ENCODE peak calls at places on chromosome 18, in six cellular contexts. One of them, this sample, is unnamed.

GRCh38 chr18:30618567-30618966 is 424.0 kb downstream of the DSC3 start:
- DNase-seq in lower leg skin: no peak
- DNase-seq in sigmoid colon: no peak
- DNase-seq in left ventricle myocardium inferior: no peak
- DNase-seq in gastrocnemius medialis: no peak
- DNase-seq in MM.1S: no peak
- DNase-seq in this sample: no peak

GRCh38 chr18:50706199-50706598 is 113.6 kb downstream of the MRO start:
- DNase-seq in lower leg skin: no peak
- DNase-seq in sigmoid colon: peak; percentile 17
- DNase-seq in left ventricle myocardium inferior: no peak
- DNase-seq in gastrocnemius medialis: no peak
- DNase-seq in MM.1S: no peak
- DNase-seq in this sample: no peak

GRCh38 chr18:47968006-47968676 is 37.7 kb upstream of the SMAD2 start:
- DNase-seq in lower leg skin: no peak
- DNase-seq in sigmoid colon: no peak
- DNase-seq in left ventricle myocardium inferior: no peak
- DNase-seq in gastrocnemius medialis: no peak
- DNase-seq in MM.1S: no peak
- DNase-seq in this sample: no peak

GRCh38 chr18:39751161-39751560 is 2185.6 kb upstream of the CELF4 start:
- DNase-seq in lower leg skin: no peak
- DNase-seq in sigmoid colon: no peak
- DNase-seq in left ventricle myocardium inferior: no peak
- DNase-seq in gastrocnemius medialis: no peak
- DNase-seq in MM.1S: no peak
- DNase-seq in this sample: no peak

GRCh38 chr18:34796013-34796657 is 86.0 kb downstream of the DTNA start:
- DNase-seq in lower leg skin: no peak
- DNase-seq in sigmoid colon: no peak
- DNase-seq in left ventricle myocardium inferior: no peak
- DNase-seq in gastrocnemius medialis: peak; percentile 16
- DNase-seq in MM.1S: no peak
- DNase-seq in this sample: no peak

GRCh38 chr18:26312196-26312595 is 86.0 kb downstream of the TAF4B start:
- DNase-seq in lower leg skin: no peak
- DNase-seq in sigmoid colon: no peak
- DNase-seq in left ventricle myocardium inferior: no peak
- DNase-seq in gastrocnemius medialis: no peak
- DNase-seq in MM.1S: no peak
- DNase-seq in this sample: no peak

GRCh38 chr18:45449761-45450227 is 165.5 kb upstream of the SLC14A2 start:
- DNase-seq in lower leg skin: no peak
- DNase-seq in sigmoid colon: peak; percentile 77
- DNase-seq in left ventricle myocardium inferior: peak; percentile 58
- DNase-seq in gastrocnemius medialis: peak; percentile 57
- DNase-seq in MM.1S: no peak
- DNase-seq in this sample: no peak

GRCh38 chr18:55982992-55983391 is 395.0 kb upstream of the TCF4 start:
- DNase-seq in lower leg skin: no peak
- DNase-seq in sigmoid colon: no peak
- DNase-seq in left ventricle myocardium inferior: no peak
- DNase-seq in gastrocnemius medialis: no peak
- DNase-seq in MM.1S: no peak
- DNase-seq in this sample: no peak

GRCh38 chr18:3499498-3499897 is 49.5 kb downstream of the TGIF1 start:
- DNase-seq in lower leg skin: no peak
- DNase-seq in sigmoid colon: no peak
- DNase-seq in left ventricle myocardium inferior: no peak
- DNase-seq in gastrocnemius medialis: no peak
- DNase-seq in MM.1S: no peak
- DNase-seq in this sample: no peak

GRCh38 chr18:36420826-36421225 is 123.3 kb downstream of the FHOD3 start:
- DNase-seq in lower leg skin: no peak
- DNase-seq in sigmoid colon: no peak
- DNase-seq in left ventricle myocardium inferior: no peak
- DNase-seq in gastrocnemius medialis: no peak
- DNase-seq in MM.1S: no peak
- DNase-seq in this sample: no peak

GRCh38 chr18:79698668-79699335 is 19.2 kb downstream of the CTDP1 start:
- DNase-seq in lower leg skin: no peak
- DNase-seq in sigmoid colon: no peak
- DNase-seq in left ventricle myocardium inferior: no peak
- DNase-seq in gastrocnemius medialis: peak; percentile 19
- DNase-seq in MM.1S: no peak
- DNase-seq in this sample: no peak

GRCh38 chr18:54222922-54223567 is 1.4 kb downstream of the MBD2 start:
- DNase-seq in lower leg skin: no peak
- DNase-seq in sigmoid colon: no peak
- DNase-seq in left ventricle myocardium inferior: no peak
- DNase-seq in gastrocnemius medialis: no peak
- DNase-seq in MM.1S: peak; percentile 89
- DNase-seq in this sample: no peak

DNA sequence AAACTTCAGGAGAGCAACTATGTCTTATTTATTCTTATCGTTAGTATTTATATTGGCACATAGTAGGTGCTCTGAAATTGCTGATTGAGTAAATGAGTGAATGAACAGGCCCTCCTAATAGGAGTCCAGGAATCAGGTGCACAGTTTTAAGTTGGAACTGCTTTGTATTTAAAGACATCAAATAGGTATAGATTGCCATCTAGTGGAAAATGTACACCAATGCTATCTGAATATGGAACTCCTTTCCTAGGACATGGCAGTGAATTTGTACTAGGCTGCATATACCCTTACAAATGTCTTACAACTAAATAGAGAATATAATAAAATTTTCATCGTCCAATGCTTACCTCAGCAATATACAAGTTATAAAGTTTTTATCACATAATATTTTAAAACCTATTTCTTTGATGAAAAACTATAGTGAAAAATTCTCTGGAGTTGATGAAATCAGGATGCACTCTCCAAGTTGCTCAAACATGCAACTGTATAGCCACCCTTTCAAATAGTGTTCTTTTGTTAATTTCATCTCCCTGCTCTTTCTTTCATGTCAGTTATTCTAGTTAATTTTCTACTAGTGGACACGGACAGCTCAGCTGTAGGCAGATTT is 318.9 kb upstream of the SYT4 start:
- DNase-seq in lower leg skin: no peak
- DNase-seq in sigmoid colon: no peak
- DNase-seq in left ventricle myocardium inferior: no peak
- DNase-seq in gastrocnemius medialis: no peak
- DNase-seq in MM.1S: peak; percentile 58
- DNase-seq in this sample: peak; percentile 23
- TF ChIP-seq CTCF in lower leg skin: no peak
- TF ChIP-seq CTCF in sigmoid colon: peak; percentile 12
- TF ChIP-seq CTCF in left ventricle myocardium inferior: peak; percentile 56
- TF ChIP-seq CTCF in gastrocnemius medialis: no peak
- TF ChIP-seq CTCF in MM.1S: peak; percentile 66
- TF ChIP-seq CTCF in this sample: peak; percentile 56

GRCh38 chr18:9249254-9249653 is 85.3 kb upstream of the TWSG1 start:
- DNase-seq in lower leg skin: no peak
- DNase-seq in sigmoid colon: no peak
- DNase-seq in left ventricle myocardium inferior: no peak
- DNase-seq in gastrocnemius medialis: no peak
- DNase-seq in MM.1S: no peak
- DNase-seq in this sample: no peak
- TF ChIP-seq CTCF in lower leg skin: no peak
- TF ChIP-seq CTCF in sigmoid colon: no peak
- TF ChIP-seq CTCF in left ventricle myocardium inferior: no peak
- TF ChIP-seq CTCF in gastrocnemius medialis: no peak
- TF ChIP-seq CTCF in MM.1S: no peak
- TF ChIP-seq CTCF in this sample: no peak

GRCh38 chr18:6487027-6487426 is 72.3 kb upstream of the L3MBTL4 start:
- DNase-seq in lower leg skin: no peak
- DNase-seq in sigmoid colon: no peak
- DNase-seq in left ventricle myocardium inferior: no peak
- DNase-seq in gastrocnemius medialis: no peak
- DNase-seq in MM.1S: no peak
- DNase-seq in this sample: no peak

GRCh38 chr18:6487968-6488367 is 73.3 kb upstream of the L3MBTL4 start:
- DNase-seq in lower leg skin: no peak
- DNase-seq in sigmoid colon: no peak
- DNase-seq in left ventricle myocardium inferior: no peak
- DNase-seq in gastrocnemius medialis: no peak
- DNase-seq in MM.1S: no peak
- DNase-seq in this sample: no peak

GRCh38 chr18:6488956-6489355 is 74.2 kb upstream of the L3MBTL4 start:
- DNase-seq in lower leg skin: no peak
- DNase-seq in sigmoid colon: no peak
- DNase-seq in left ventricle myocardium inferior: no peak
- DNase-seq in gastrocnemius medialis: no peak
- DNase-seq in MM.1S: no peak
- DNase-seq in this sample: no peak

GRCh38 chr18:6484659-6485058 is 69.9 kb upstream of the L3MBTL4 start:
- DNase-seq in lower leg skin: no peak
- DNase-seq in sigmoid colon: no peak
- DNase-seq in left ventricle myocardium inferior: no peak
- DNase-seq in gastrocnemius medialis: no peak
- DNase-seq in MM.1S: no peak
- DNase-seq in this sample: no peak

DNA sequence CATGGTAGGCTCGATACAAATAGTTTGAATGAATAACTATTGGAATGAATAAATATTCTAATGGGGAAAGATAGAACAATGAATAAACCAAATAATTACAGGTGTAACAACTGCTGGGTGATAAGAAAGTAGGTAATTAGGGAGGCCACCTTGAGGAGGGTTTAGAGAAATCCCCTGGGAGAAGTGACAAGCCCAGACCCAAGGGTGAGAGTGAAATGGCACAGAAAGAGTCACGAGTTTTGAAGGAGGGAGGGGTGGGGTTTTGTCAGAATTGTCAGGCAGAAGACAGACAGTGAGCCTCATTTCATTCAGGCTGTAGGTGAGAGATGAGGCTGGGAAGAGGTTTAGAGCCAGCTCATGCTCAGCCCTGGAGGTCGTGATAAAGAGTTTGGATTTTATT is 71.6 kb upstream of the L3MBTL4 start:
- DNase-seq in lower leg skin: no peak
- DNase-seq in sigmoid colon: no peak
- DNase-seq in left ventricle myocardium inferior: no peak
- DNase-seq in gastrocnemius medialis: no peak
- DNase-seq in MM.1S: no peak
- DNase-seq in this sample: no peak
- TF ChIP-seq CTCF in lower leg skin: no peak
- TF ChIP-seq CTCF in sigmoid colon: no peak
- TF ChIP-seq CTCF in left ventricle myocardium inferior: no peak
- TF ChIP-seq CTCF in gastrocnemius medialis: no peak
- TF ChIP-seq CTCF in MM.1S: no peak
- TF ChIP-seq CTCF in this sample: no peak

GRCh38 chr18:63069496-63069895 is 250.1 kb downstream of the BCL2 start:
- DNase-seq in lower leg skin: no peak
- DNase-seq in sigmoid colon: no peak
- DNase-seq in left ventricle myocardium inferior: no peak
- DNase-seq in gastrocnemius medialis: no peak
- DNase-seq in MM.1S: no peak
- DNase-seq in this sample: no peak

GRCh38 chr18:63071566-63072175 is 247.9 kb downstream of the BCL2 start:
- DNase-seq in lower leg skin: no peak
- DNase-seq in sigmoid colon: no peak
- DNase-seq in left ventricle myocardium inferior: no peak
- DNase-seq in gastrocnemius medialis: no peak
- DNase-seq in MM.1S: no peak
- DNase-seq in this sample: no peak

GRCh38 chr18:63074987-63075404 is 244.6 kb downstream of the BCL2 start:
- DNase-seq in lower leg skin: peak; percentile 95
- DNase-seq in sigmoid colon: peak; percentile 85
- DNase-seq in left ventricle myocardium inferior: peak; percentile 84
- DNase-seq in gastrocnemius medialis: peak; percentile 56
- DNase-seq in MM.1S: peak; percentile 61
- DNase-seq in this sample: peak; percentile 57

GRCh38 chr18:63070750-63071502 is 248.6 kb downstream of the BCL2 start:
- DNase-seq in lower leg skin: no peak
- DNase-seq in sigmoid colon: no peak
- DNase-seq in left ventricle myocardium inferior: no peak
- DNase-seq in gastrocnemius medialis: no peak
- DNase-seq in MM.1S: no peak
- DNase-seq in this sample: no peak

DNA sequence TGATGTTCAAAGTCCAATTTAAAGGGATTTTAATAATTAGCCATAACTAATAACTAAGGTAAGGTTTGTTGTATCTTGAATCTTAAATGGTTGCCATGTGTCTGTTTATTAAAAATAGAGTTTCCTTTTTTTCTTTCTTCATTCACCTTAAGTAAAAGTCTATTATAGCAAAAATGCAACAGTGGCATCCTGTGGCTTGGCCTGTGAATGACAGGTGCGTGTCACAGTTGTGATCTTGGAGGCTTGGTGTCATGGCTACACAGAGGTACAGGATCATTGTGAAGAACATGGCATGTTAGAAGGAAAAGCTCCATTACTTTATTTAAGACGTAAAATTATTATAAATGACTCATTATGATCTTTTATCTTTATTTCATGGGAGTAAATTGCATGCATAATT is 246.1 kb downstream of the BCL2 start:
- DNase-seq in lower leg skin: no peak
- DNase-seq in sigmoid colon: no peak
- DNase-seq in left ventricle myocardium inferior: no peak
- DNase-seq in gastrocnemius medialis: no peak
- DNase-seq in MM.1S: peak; percentile 57
- DNase-seq in this sample: no peak
- TF ChIP-seq CTCF in lower leg skin: no peak
- TF ChIP-seq CTCF in sigmoid colon: no peak
- TF ChIP-seq CTCF in left ventricle myocardium inferior: no peak
- TF ChIP-seq CTCF in gastrocnemius medialis: no peak
- TF ChIP-seq CTCF in MM.1S: peak; percentile 77
- TF ChIP-seq CTCF in this sample: no peak